ENCODE peak calls at places on chromosomes 3 and 15, in five cellular contexts. H is fibroblast of lung, V is cardiac muscle cell, M is HFF-Myc, U is right lobe of liver. Z is an unnamed sample.

GRCh38 chr15:22945071-22945470 is 35.1 kb downstream of the CYFIP1 start:
- DNase-seq in M (no peak), H (no peak), U (no peak), V (no peak), Z (no peak)

GRCh38 chr3:9185046-9185445 is 64.4 kb downstream of the SRGAP3 start:
- DNase-seq in V (no peak), H (no peak), M (no peak), U (no peak), Z (no peak)

GRCh38 chr3:161673845-161674244 is 177.2 kb downstream of the OTOL1 start:
- DNase-seq in H (no peak), U (no peak), M (no peak), V (no peak), Z (no peak)

GRCh38 chr15:85407421-85408269 is 27.2 kb downstream of the AKAP13 start:
- DNase-seq in M (peak; percentile 66), H (peak; percentile 87), U (no peak), V (peak; percentile 76), Z (peak; percentile 89)

GRCh38 chr3:43317461-43318316 is 31.3 kb downstream of the SNRK start:
- DNase-seq in M (no peak), U (no peak), H (peak; percentile 66), V (peak; percentile 33), Z (no peak)

GRCh38 chr3:52471371-52472238 is 16.2 kb downstream of the NISCH start:
- DNase-seq in M (no peak), H (peak; percentile 60), V (peak; percentile 67), U (peak; percentile 88), Z (peak; percentile 61)

GRCh38 chr15:40893019-40893723 is 1.1 kb upstream of the VPS18 start:
- DNase-seq in U (peak; percentile 52), H (no peak), M (no peak), V (no peak), Z (peak; percentile 77)

GRCh38 chr3:149186726-149187125 is 34.9 kb downstream of the CP start:
- DNase-seq in H (no peak), M (no peak), V (no peak), U (no peak), Z (no peak)

GRCh38 chr3:18049101-18049500 is 306.7 kb upstream of the TBC1D5 start:
- DNase-seq in M (no peak), U (no peak), H (peak; percentile 28), V (peak; percentile 45), Z (no peak)

GRCh38 chr3:71132995-71133730 is 450.4 kb downstream of the FOXP1 start:
- DNase-seq in V (no peak), U (no peak), M (no peak), H (no peak), Z (no peak)

GRCh38 chr3:118636841-118637240 is 397.8 kb downstream of the IGSF11 start:
- DNase-seq in M (no peak), U (no peak), V (no peak), H (no peak), Z (peak; percentile 45)

GRCh38 chr3:118641608-118642007 is 393.0 kb downstream of the IGSF11 start:
- DNase-seq in H (no peak), M (no peak), V (no peak), U (no peak), Z (peak; percentile 19)

GRCh38 chr3:118637866-118638265 is 396.8 kb downstream of the IGSF11 start:
- DNase-seq in H (no peak), M (no peak), U (no peak), V (no peak), Z (peak; percentile 35)
- TF ChIP-seq CTCF in H (no peak), M (no peak), U (no peak), V (no peak), Z (no peak)

DNA sequence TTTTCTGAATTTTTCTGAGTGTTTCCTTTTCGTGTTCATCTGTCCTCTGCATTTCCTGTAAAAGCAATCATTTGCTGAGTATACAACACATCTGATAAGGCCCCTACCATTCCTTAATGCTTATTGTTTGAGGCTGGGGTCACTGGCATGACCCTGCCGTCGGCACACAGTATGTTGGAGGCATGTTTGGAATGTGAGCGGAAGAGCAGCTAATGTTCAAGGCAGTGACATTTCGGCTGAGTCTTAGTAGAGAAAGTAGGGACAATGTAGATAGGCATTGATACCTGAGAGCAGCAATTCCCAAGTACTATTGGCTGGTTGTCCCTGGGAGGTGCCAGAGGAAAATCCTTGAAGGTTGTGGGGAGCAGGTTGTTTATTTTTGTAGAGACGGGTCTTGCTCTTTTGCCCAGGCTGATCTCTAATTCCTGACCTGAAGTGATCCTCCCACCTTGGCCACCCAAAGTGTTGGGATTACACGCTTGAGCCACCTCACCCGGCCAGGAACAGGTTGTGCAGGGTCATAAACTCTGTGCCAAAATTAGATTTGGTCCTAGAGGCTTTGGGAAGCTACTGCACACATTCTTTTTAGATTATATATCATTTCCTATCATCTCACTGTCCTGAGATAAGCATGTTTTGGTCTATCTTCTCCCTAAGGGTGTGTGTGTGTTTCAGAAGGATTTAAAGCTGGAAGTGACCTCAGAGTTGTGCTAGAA is 13.5 kb downstream of the PTPN23 start:
- DNase-seq in U (no peak), H (no peak), M (no peak), V (peak; percentile 44), Z (no peak)
- H3K4me3 ChIP-seq in U (no peak overlapping the region), H (no peak overlapping the region), M (no peak overlapping the region), V (no peak overlapping the region), Z (no peak overlapping the region)

DNA sequence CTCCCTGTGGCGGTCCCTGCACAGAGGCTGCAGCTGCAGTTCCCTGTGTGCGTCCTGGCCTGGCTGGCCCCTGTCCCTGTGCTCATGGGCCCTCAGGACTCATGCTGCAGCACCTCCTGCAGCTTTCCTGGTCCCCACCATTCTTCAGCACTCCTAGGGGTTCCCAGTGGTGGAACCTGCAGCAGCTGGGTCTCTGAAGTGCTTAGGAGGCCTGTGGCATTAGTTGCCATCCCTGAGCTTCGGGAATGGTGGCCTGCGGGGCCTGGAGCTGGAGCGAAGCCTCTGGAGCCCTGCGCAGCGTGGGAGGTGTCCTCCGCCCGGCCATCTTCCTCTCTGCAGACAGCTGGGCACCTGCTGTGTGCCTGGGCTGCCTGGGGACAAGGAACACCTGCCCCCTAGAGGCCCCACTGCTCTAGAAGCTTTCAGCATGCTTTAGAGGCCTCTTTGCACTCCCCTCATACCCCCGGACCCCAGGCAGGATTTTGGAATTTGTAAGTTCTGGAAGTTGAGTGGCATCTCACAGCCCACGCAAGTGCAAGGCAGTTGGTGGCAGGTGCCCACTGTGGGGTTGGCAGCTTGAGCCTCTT is 13.1 kb downstream of the PLXNA1 start:
- DNase-seq in H (no peak), M (no peak), U (no peak), V (no peak), Z (no peak)
- TF ChIP-seq CTCF in H (no peak), M (peak; percentile 26), U (no peak), V (peak; percentile 7), Z (peak; percentile 21)

GRCh38 chr3:63976862-63977180 is 46.5 kb downstream of the PSMD6 start:
- DNase-seq in V (no peak), U (no peak), M (no peak), H (no peak), Z (no peak)
- H3K4me3 ChIP-seq in V (no peak overlapping the region), U (no peak overlapping the region), M (no peak overlapping the region), H (no peak overlapping the region), Z (no peak overlapping the region)